ENCODE peak calls at places on chromosomes 5 and 9, in six cellular contexts. Y is stomach, X is AG04450, H is RWPE1, Z is GM12878, J is heart right ventricle. F is an unnamed sample.

GRCh38 chr9:90991953-90992352 is 190.3 kb downstream of the SYK start:
- DNase-seq in Y (no peak), X (no peak), H (no peak), Z (no peak), J (no peak), F (no peak)

GRCh38 chr5:159003045-159004030 is 96.4 kb downstream of the EBF1 start:
- DNase-seq in Y (no peak), X (no peak), H (peak; percentile 34), Z (no peak), J (no peak), F (no peak)

GRCh38 chr5:95841914-95842812 is 19.6 kb upstream of the GLRX start:
- DNase-seq in Y (peak; percentile 51), X (no peak), H (no peak), Z (no peak), J (peak; percentile 42), F (no peak)

GRCh38 chr9:131395027-131395744 is 1.3 kb downstream of the PRRC2B start:
- DNase-seq in Y (peak; percentile 69), X (no peak), H (peak; percentile 72), Z (peak; percentile 26), J (no peak), F (peak; percentile 79)

GRCh38 chr5:107272954-107273353 is 397.8 kb downstream of the EFNA5 start:
- DNase-seq in Y (no peak), X (no peak), H (no peak), Z (no peak), J (no peak), F (no peak)

GRCh38 chr5:129460951-129461815 is 1.1 kb downstream of the ADAMTS19 start:
- DNase-seq in Y (peak; percentile 51), X (no peak), H (peak; percentile 27), Z (no peak), J (peak; percentile 12), F (peak; percentile 1)

GRCh38 chr9:88437210-88438146 is 49.2 kb downstream of the SPIN1 start:
- DNase-seq in Y (no peak), X (no peak), H (no peak), Z (no peak), J (no peak), F (no peak)

GRCh38 chr9:4955836-4956235 is 29.2 kb upstream of the JAK2 start:
- DNase-seq in Y (no peak), X (no peak), H (peak; percentile 41), Z (no peak), J (no peak), F (no peak)

GRCh38 chr9:124940521-124940893 is 376 bp downstream of the GOLGA1 start:
- DNase-seq in Y (no peak), X (no peak), H (peak; percentile 59), Z (no peak), J (no peak), F (no peak)

GRCh38 chr9:73093740-73094379 is 57.8 kb upstream of the ANXA1 start:
- DNase-seq in Y (no peak), X (no peak), H (no peak), Z (no peak), J (no peak), F (no peak)

GRCh38 chr5:176695073-176695472 is 47.8 kb downstream of the TSPAN17 start:
- DNase-seq in Y (no peak), X (no peak), H (no peak), Z (no peak), J (no peak), F (no peak)

GRCh38 chr5:146828385-146828784 is 50.2 kb downstream of the PPP2R2B start:
- DNase-seq in Y (no peak), X (no peak), H (no peak), Z (no peak), J (no peak), F (no peak)

DNA sequence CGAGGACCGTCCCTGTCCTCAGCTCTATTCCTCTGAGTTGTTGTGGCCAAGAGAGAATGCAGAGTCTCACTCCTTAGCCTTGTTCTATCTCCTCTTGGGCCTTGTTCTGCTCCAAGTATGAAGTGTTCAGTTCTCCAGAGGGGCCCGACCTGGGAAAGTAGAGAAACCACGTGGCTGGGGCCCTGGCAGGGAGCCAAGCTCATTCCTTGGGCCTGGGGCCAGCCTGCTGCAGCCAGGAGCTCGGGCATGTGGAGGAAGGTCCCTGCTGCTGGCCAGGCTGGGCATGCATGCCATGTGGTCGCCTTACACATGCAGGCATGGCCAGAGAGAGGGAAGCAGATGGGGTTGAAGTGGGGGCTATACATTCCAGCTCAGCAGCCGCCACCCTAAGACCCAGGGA is 60.7 kb downstream of the COL27A1 start:
- DNase-seq in Y (peak; percentile 74), X (no peak), H (no peak), Z (no peak), J (peak; percentile 61), F (no peak)
- H3K27ac ChIP-seq in Y (peak overlapping the region; percentile 33), X (no peak overlapping the region), H (peak overlapping the region; percentile 29), Z (no peak overlapping the region), J (no peak overlapping the region), F (no peak overlapping the region)

GRCh38 chr5:59620535-59621212 is 272.9 kb downstream of the PDE4D start:
- DNase-seq in Y (no peak), X (no peak), H (no peak), Z (no peak), J (no peak), F (no peak)

GRCh38 chr5:59617186-59617771 is 276.2 kb downstream of the PDE4D start:
- DNase-seq in Y (no peak), X (no peak), H (no peak), Z (no peak), J (no peak), F (no peak)

GRCh38 chr5:59622848-59623247 is 270.7 kb downstream of the PDE4D start:
- DNase-seq in Y (no peak), X (no peak), H (no peak), Z (no peak), J (no peak), F (no peak)

GRCh38 chr5:59618644-59619043 is 274.9 kb downstream of the PDE4D start:
- DNase-seq in Y (no peak), X (no peak), H (no peak), Z (no peak), J (no peak), F (no peak)

GRCh38 chr5:59621477-59621876 is 272.0 kb downstream of the PDE4D start:
- DNase-seq in Y (no peak), X (no peak), H (no peak), Z (no peak), J (no peak), F (no peak)
- H3K27ac ChIP-seq in Y (no peak overlapping the region), X (no peak overlapping the region), H (no peak overlapping the region), Z (no peak overlapping the region), J (no peak overlapping the region), F (no peak overlapping the region)

GRCh38 chr9:107282268-107282667 is 811 bp upstream of the RAD23B start:
- DNase-seq in Y (no peak), X (no peak), H (no peak), Z (no peak), J (no peak), F (no peak)

GRCh38 chr9:107279084-107279483 is 4.0 kb upstream of the RAD23B start:
- DNase-seq in Y (no peak), X (no peak), H (no peak), Z (no peak), J (no peak), F (no peak)

GRCh38 chr9:107281164-107281563 is 1.9 kb upstream of the RAD23B start:
- DNase-seq in Y (no peak), X (no peak), H (no peak), Z (no peak), J (no peak), F (peak; percentile 43)

GRCh38 chr9:107282759-107283620 is at the start of gene RAD23B:
- DNase-seq in Y (peak; percentile 98), X (peak; percentile 97), H (peak; percentile 99), Z (peak; percentile 88), J (peak; percentile 98), F (peak; percentile 98)

GRCh38 chr9:107280543-107280942 is 2.5 kb upstream of the RAD23B start:
- DNase-seq in Y (no peak), X (no peak), H (peak; percentile 44), Z (no peak), J (no peak), F (no peak)
- H3K27ac ChIP-seq in Y (no peak overlapping the region), X (no peak overlapping the region), H (no peak overlapping the region), Z (no peak overlapping the region), J (peak overlapping the region; percentile 35), F (no peak overlapping the region)

GRCh38 chr5:84393969-84394368 is 9.3 kb upstream of the EDIL3 start:
- DNase-seq in Y (no peak), X (no peak), H (peak; percentile 80), Z (no peak), J (no peak), F (no peak)

GRCh38 chr5:84397385-84397784 is 12.7 kb upstream of the EDIL3 start:
- DNase-seq in Y (no peak), X (no peak), H (no peak), Z (no peak), J (no peak), F (no peak)

GRCh38 chr5:84392836-84393235 is 8.2 kb upstream of the EDIL3 start:
- DNase-seq in Y (no peak), X (no peak), H (no peak), Z (no peak), J (no peak), F (no peak)
- H3K27ac ChIP-seq in Y (no peak overlapping the region), X (no peak overlapping the region), H (no peak overlapping the region), Z (no peak overlapping the region), J (no peak overlapping the region), F (no peak overlapping the region)

GRCh38 chr9:95157491-95158151 is 159.9 kb downstream of the FANCC start:
- DNase-seq in Y (no peak), X (peak; percentile 87), H (no peak), Z (peak; percentile 40), J (peak; percentile 74), F (peak; percentile 13)

GRCh38 chr9:95150903-95151302 is 166.6 kb downstream of the FANCC start:
- DNase-seq in Y (no peak), X (no peak), H (no peak), Z (no peak), J (no peak), F (no peak)

GRCh38 chr9:95155211-95155610 is 162.3 kb downstream of the FANCC start:
- DNase-seq in Y (no peak), X (no peak), H (no peak), Z (no peak), J (no peak), F (no peak)

DNA sequence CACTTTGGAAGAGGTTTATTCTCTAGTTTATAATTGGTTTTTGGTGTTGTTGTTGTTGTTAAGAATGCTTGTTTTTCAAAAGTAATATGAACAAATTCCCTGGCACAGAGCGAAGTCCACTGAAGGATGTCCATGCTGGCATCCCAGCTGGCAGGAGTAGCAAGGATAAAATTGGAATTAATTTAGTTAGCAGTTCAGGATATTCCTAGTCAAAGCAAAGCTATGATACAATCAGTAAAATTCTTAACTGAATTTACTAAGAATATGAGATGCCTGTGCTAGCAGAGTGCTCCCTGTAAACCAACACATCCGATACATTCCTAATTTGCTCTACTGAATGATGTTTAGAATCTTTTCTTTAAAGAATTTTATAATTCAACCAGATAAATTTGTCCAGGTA is 161.4 kb downstream of the FANCC start:
- DNase-seq in Y (no peak), X (no peak), H (no peak), Z (no peak), J (no peak), F (no peak)
- H3K27ac ChIP-seq in Y (peak overlapping the region; percentile 60), X (no peak overlapping the region), H (no peak overlapping the region), Z (no peak overlapping the region), J (no peak overlapping the region), F (no peak overlapping the region)

DNA sequence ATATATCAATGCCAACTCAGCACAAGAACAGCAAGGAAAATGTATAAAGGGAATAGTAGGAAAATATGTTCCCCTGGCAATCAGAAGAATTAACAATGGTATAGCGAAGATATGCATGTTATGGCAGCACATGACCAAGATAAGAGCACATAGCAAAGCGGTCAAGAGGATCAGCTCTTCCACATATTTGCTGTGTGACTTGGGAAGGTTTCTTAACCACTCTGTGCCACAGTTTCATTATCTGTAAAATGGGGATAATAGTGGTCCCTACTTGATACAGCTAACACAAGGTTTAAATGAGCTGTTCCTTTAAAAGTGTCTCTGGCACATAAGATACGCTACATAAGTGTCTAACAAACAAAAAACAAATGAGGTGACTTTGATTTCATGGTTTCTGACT is 77.9 kb upstream of the PIP5K1B start:
- DNase-seq in Y (no peak), X (no peak), H (no peak), Z (no peak), J (no peak), F (no peak)
- H3K27ac ChIP-seq in Y (no peak overlapping the region), X (no peak overlapping the region), H (no peak overlapping the region), Z (no peak overlapping the region), J (no peak overlapping the region), F (no peak overlapping the region)

F was measured in HL-60.